ENCODE peak calls at places on chromosome X, in six cellular contexts. Y, K, H, W, D and P are unnamed samples.
A peak's percentile ranks its signal among the peaks of the same experiment; 100 is the strongest.

GRCh38 chrX:149462849-149463248 is 42.3 kb downstream of the IDS start:
- DNase-seq in D (no peak), W (no peak), H (no peak), K (no peak), Y (no peak), P (no peak)

GRCh38 chrX:110087485-110088356 is 84.8 kb downstream of the TMEM164 start:
- DNase-seq in Y (no peak), W (peak; percentile 90), D (no peak), K (no peak), H (no peak), P (no peak)

GRCh38 chrX:103467156-103467555 is 52.1 kb downstream of the RAB40A start:
- DNase-seq in Y (no peak), H (no peak), K (no peak), D (no peak), W (no peak), P (no peak)

GRCh38 chrX:13270360-13270759 is 49.5 kb downstream of the ATXN3L start:
- DNase-seq in W (no peak), H (no peak), D (no peak), Y (no peak), K (no peak), P (no peak)

GRCh38 chrX:100687128-100687527 is 43.1 kb downstream of the SRPX2 start:
- DNase-seq in K (no peak), Y (no peak), D (no peak), H (no peak), W (no peak), P (no peak)

GRCh38 chrX:14697453-14697852 is 168.1 kb downstream of the GLRA2 start:
- DNase-seq in K (peak; percentile 10), D (no peak), H (peak; percentile 16), Y (no peak), W (peak; percentile 6), P (peak; percentile 20)

GRCh38 chrX:153184787-153185186 is 5.7 kb downstream of the MAGEA1 start:
- DNase-seq in H (no peak), D (no peak), Y (no peak), W (no peak), K (no peak), P (no peak)

GRCh38 chrX:48827654-48827968 is 1.3 kb downstream of the ERAS start:
- DNase-seq in Y (no peak), H (no peak), D (no peak), W (no peak), K (no peak), P (no peak)

GRCh38 chrX:147779173-147779572 is 132.5 kb upstream of the FMR1 start:
- DNase-seq in Y (no peak), H (no peak), D (no peak), K (no peak), W (no peak), P (no peak)

GRCh38 chrX:124300412-124300811 is 32.0 kb upstream of the TEX13D start:
- DNase-seq in H (no peak), K (no peak), Y (no peak), W (peak; percentile 1), D (no peak), P (no peak)

GRCh38 chrX:1322393-1322792 is 14.2 kb upstream of the IL3RA start:
- DNase-seq in D (no peak), K (peak; percentile 22), W (no peak), Y (no peak), H (no peak), P (peak; percentile 53)

GRCh38 chrX:3184176-3184930 is 143.1 kb downstream of the ARSF start:
- DNase-seq in H (no peak), K (no peak), W (no peak), Y (no peak), D (no peak), P (no peak)

GRCh38 chrX:131747173-131747572 is 203.3 kb downstream of the OR13H1 start:
- DNase-seq in W (no peak), D (no peak), K (no peak), Y (peak; percentile 83), H (no peak), P (no peak)

GRCh38 chrX:65697915-65698796 is 30.7 kb downstream of the MSN start:
- DNase-seq in D (no peak), Y (no peak), H (no peak), W (peak; percentile 63), K (peak; percentile 69), P (peak; percentile 82)

GRCh38 chrX:110201799-110202198 is 116.1 kb downstream of the AMMECR1 start:
- DNase-seq in H (no peak), Y (no peak), W (no peak), D (no peak), K (no peak), P (no peak)

GRCh38 chrX:67544281-67544680 is 460 bp downstream of the AR start:
- DNase-seq in W (no peak), K (no peak), H (no peak), Y (peak; percentile 58), D (peak; percentile 4), P (no peak)

GRCh38 chrX:87805829-87806490 is 288.4 kb downstream of the KLHL4 start:
- DNase-seq in Y (no peak), K (no peak), W (no peak), H (no peak), D (no peak), P (no peak)

GRCh38 chrX:106467422-106467821 is 144.4 kb upstream of the RADX start:
- DNase-seq in W (no peak), Y (no peak), K (no peak), D (no peak), H (no peak), P (no peak)

GRCh38 chrX:3244203-3244743 is 102.2 kb downstream of the MXRA5 start:
- DNase-seq in D (no peak), K (no peak), Y (no peak), H (no peak), W (peak; percentile 51), P (no peak)

GRCh38 chrX:69197690-69198089 is 32.4 kb upstream of the PJA1 start:
- DNase-seq in W (no peak), Y (no peak), D (no peak), K (no peak), H (no peak), P (no peak)

GRCh38 chrX:80430826-80431501 is 10.7 kb downstream of the TENT5D start:
- DNase-seq in D (no peak), K (no peak), W (no peak), H (no peak), Y (no peak), P (no peak)

GRCh38 chrX:40523852-40524251 is 56.9 kb upstream of the ATP6AP2 start:
- DNase-seq in W (no peak), H (no peak), D (no peak), Y (no peak), K (no peak), P (no peak)

GRCh38 chrX:116862340-116862739 is 399.6 kb upstream of the CT83 start:
- DNase-seq in Y (no peak), H (no peak), K (no peak), W (no peak), D (no peak), P (no peak)

GRCh38 chrX:44903107-44903506 is 30.1 kb downstream of the KDM6A start:
- DNase-seq in Y (no peak), K (peak; percentile 35), W (peak; percentile 41), H (no peak), D (no peak), P (no peak)

GRCh38 chrX:23792861-23793553 is 10.0 kb downstream of the SAT1 start:
- DNase-seq in Y (no peak), D (no peak), H (peak; percentile 52), W (no peak), K (no peak), P (no peak)

GRCh38 chrX:34880656-34881055 is 61.9 kb upstream of the FAM47B start:
- DNase-seq in Y (no peak), H (no peak), D (no peak), K (no peak), W (no peak), P (no peak)

GRCh38 chrX:40096395-40097091 is 1.2 kb downstream of the BCOR start:
- DNase-seq in W (peak; percentile 54), K (peak; percentile 71), D (no peak), Y (peak; percentile 78), H (no peak), P (peak; percentile 82)

GRCh38 chrX:142089193-142089592 is 115.9 kb downstream of the MAGEC2 start:
- DNase-seq in Y (no peak), K (no peak), H (no peak), W (peak; percentile 3), D (no peak), P (no peak)

GRCh38 chrX:30713061-30713525 is 59.9 kb downstream of the GK start:
- DNase-seq in K (peak; percentile 58), W (peak; percentile 24), D (peak; percentile 18), H (peak; percentile 21), Y (peak; percentile 63), P (peak; percentile 55)

GRCh38 chrX:128287693-128288092 is 235.5 kb upstream of the ACTRT1 start:
- DNase-seq in W (no peak), D (no peak), K (no peak), Y (no peak), H (no peak), P (no peak)

GRCh38 chrX:40172169-40172979 is 74.6 kb upstream of the BCOR start:
- DNase-seq in W (peak; percentile 61), D (no peak), H (peak; percentile 27), Y (no peak), K (peak; percentile 40), P (peak; percentile 52)

GRCh38 chrX:54715621-54716020 is 82.4 kb downstream of the ITIH6 start:
- DNase-seq in W (no peak), D (no peak), H (no peak), K (no peak), Y (no peak), P (no peak)

GRCh38 chrX:70762285-70762684 is 146.2 kb downstream of the TEX11 start:
- DNase-seq in D (no peak), Y (no peak), H (no peak), K (no peak), W (peak; percentile 11), P (no peak)

GRCh38 chrX:24005028-24005427 is 22.0 kb downstream of the KLHL15 start:
- DNase-seq in W (no peak), H (no peak), K (no peak), D (no peak), Y (no peak), P (no peak)